ENCODE peak calls at places on chromosomes 16 and 17, in five cellular contexts. L is mammary epithelial cell, R is upper lobe of right lung, H is foreskin keratinocyte, G is psoas muscle. K is an unnamed sample.
A peak's percentile ranks its signal among the peaks of the same experiment; 100 is the strongest.

GRCh38 chr17:80544655-80545498 is at the start of gene RPTOR:
- DNase-seq in L (peak; percentile 80), H (peak; percentile 78), R (peak; percentile 94), G (peak; percentile 92), K (peak; percentile 77)

GRCh38 chr16:11032922-11033291 is 88.5 kb downstream of the CLEC16A start:
- DNase-seq in G (peak; percentile 57), R (no peak), H (peak; percentile 35), L (no peak), K (no peak)

GRCh38 chr16:11639925-11640899 is 28.0 kb upstream of the SNN start:
- DNase-seq in L (peak; percentile 95), G (peak; percentile 86), H (peak; percentile 96), R (peak; percentile 88), K (peak; percentile 97)

GRCh38 chr17:76171701-76172100 is 30.7 kb upstream of the FOXJ1 start:
- DNase-seq in R (no peak), L (no peak), G (no peak), H (no peak), K (no peak)

GRCh38 chr16:50474138-50474537 is 74.1 kb upstream of the NKD1 start:
- DNase-seq in R (no peak), G (no peak), H (no peak), L (peak; percentile 5), K (peak; percentile 6)

GRCh38 chr17:39553326-39553945 is 54.3 kb downstream of the NEUROD2 start:
- DNase-seq in H (peak; percentile 49), G (no peak), L (peak; percentile 65), R (no peak), K (peak; percentile 19)

GRCh38 chr16:86027366-86028126 is 128.6 kb downstream of the IRF8 start:
- DNase-seq in G (no peak), H (no peak), L (no peak), R (peak; percentile 22), K (no peak)

GRCh38 chr16:89971495-89972243 is 23.1 kb downstream of the DEF8 start:
- DNase-seq in R (peak; percentile 78), H (no peak), L (no peak), G (no peak), K (no peak)

GRCh38 chr17:38967290-38967738 is at the start of gene FBXO47:
- DNase-seq in G (peak; percentile 91), L (peak; percentile 82), R (peak; percentile 96), H (peak; percentile 81), K (peak; percentile 79)

GRCh38 chr17:41691031-41691777 is 2.5 kb downstream of the EIF1 start:
- DNase-seq in G (no peak), L (no peak), H (no peak), R (no peak), K (no peak)

GRCh38 chr17:2703181-2703580 is 8.4 kb downstream of the CLUH start:
- DNase-seq in G (no peak), L (no peak), H (no peak), R (peak; percentile 60), K (no peak)

GRCh38 chr16:75207831-75208230 is 870 bp upstream of the CTRB2 start:
- DNase-seq in L (no peak), R (no peak), H (no peak), G (no peak), K (no peak)

GRCh38 chr16:9050102-9050830 is 41.2 kb upstream of the HAPSTR1 start:
- DNase-seq in R (no peak), G (no peak), L (no peak), H (peak; percentile 24), K (no peak)

GRCh38 chr17:60102632-60103047 is 23.9 kb upstream of the HEATR6 start:
- DNase-seq in G (no peak), R (peak; percentile 73), H (peak; percentile 51), L (no peak), K (peak; percentile 63)

GRCh38 chr17:34758316-34758715 is 178.9 kb downstream of the TMEM132E start:
- DNase-seq in L (no peak), R (no peak), G (no peak), H (no peak), K (no peak)

GRCh38 chr17:38676706-38677504 is 2.1 kb upstream of the EPOP start:
- DNase-seq in H (peak; percentile 63), G (peak; percentile 80), R (peak; percentile 87), L (peak; percentile 64), K (peak; percentile 75)

GRCh38 chr16:75948886-75949285 is 222.6 kb upstream of the CPHXL start:
- DNase-seq in L (no peak), H (no peak), G (no peak), R (no peak), K (no peak)

GRCh38 chr17:82199496-82199895 is 13.1 kb downstream of the CCDC57 start:
- DNase-seq in H (no peak), L (no peak), R (no peak), G (no peak), K (no peak)

GRCh38 chr16:11258553-11259287 is 2.7 kb upstream of the SOCS1 start:
- DNase-seq in R (no peak), G (peak; percentile 60), H (no peak), L (no peak), K (no peak)

GRCh38 chr17:12229315-12229714 is 208.6 kb downstream of the MAP2K4 start:
- DNase-seq in L (no peak), R (no peak), H (no peak), G (no peak), K (no peak)

GRCh38 chr16:181668-182021 is 1.4 kb downstream of the HBQ1 start:
- DNase-seq in L (peak; percentile 22), R (no peak), H (peak; percentile 21), G (no peak), K (no peak)
- TF ChIP-seq CTCF in L (no peak), R (no peak), H (no peak), G (no peak), K (no peak)

GRCh38 chr16:84749072-84749471 is 49.3 kb downstream of the USP10 start:
- DNase-seq in R (no peak), L (no peak), H (no peak), G (no peak), K (no peak)
- TF ChIP-seq CTCF in R (no peak), L (no peak), H (peak; percentile 39), G (no peak), K (no peak)

DNA sequence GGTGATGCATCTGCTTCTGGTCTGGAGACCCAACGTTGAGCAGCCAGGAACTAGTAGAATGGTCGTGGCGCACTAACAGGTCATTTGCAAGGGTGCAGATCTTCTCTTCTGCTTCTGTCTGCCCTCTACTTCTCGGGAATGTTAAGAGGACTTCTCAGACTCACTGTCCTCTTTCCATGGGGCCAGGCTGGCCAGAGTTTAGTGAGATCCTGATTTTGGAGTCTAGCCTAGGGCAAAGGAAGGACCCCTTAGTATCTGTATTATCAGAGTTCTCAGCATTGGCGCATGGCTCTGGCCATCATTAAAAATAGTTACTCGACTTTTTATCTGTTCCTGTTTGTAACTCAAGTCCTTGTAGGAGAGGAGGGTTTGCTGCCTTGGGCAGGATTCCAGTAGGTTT is 13.9 kb downstream of the ANKS4B start:
- DNase-seq in L (no peak), R (no peak), H (no peak), G (no peak), K (no peak)
- TF ChIP-seq CTCF in L (no peak), R (no peak), H (no peak), G (no peak), K (no peak)

GRCh38 chr16:30802971-30803370 is 16.0 kb upstream of the ZNF629 start:
- DNase-seq in H (no peak), L (no peak), G (no peak), R (no peak), K (no peak)

GRCh38 chr16:30793508-30794069 is 6.6 kb upstream of the ZNF629 start:
- DNase-seq in L (no peak), R (no peak), H (no peak), G (no peak), K (no peak)

GRCh38 chr16:30794634-30795033 is 7.6 kb upstream of the ZNF629 start:
- DNase-seq in R (no peak), G (no peak), L (no peak), H (no peak), K (no peak)

DNA sequence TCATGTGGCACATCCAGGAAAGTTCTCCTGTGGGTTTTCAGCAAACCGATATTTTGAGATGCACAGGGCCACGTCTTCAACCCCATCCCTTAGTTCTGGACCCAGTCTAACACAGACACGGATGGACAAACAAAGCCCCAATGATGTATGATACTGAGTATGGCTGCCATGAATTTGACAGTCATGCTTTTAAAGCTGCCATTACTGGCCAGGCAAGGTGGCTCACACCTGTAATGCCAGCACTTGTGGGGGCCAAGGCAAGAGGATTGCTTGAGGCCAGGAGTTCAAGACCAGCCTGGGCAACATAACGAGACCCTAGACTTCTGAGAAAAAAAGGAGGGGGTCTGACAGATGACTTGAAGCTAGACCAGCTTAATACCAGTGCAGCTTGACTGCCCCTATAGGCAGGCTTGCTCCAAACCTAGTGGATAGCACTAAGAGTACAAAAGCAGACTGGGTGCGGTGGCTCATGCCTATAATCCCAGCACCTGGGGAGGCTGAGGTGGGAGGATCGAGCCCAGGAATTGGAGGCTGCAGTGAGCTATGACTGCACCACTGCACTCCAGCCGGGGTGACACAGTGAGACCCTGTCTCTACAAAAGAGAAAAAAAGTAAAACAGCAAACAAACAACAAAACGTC is 10.8 kb upstream of the ZNF629 start:
- DNase-seq in L (no peak), G (no peak), H (no peak), R (no peak), K (no peak)
- TF ChIP-seq CTCF in L (peak; percentile 11), G (no peak), H (peak; percentile 26), R (no peak), K (no peak)

GRCh38 chr17:32265896-32266388 is 310 bp downstream of the RHBDL3 start:
- DNase-seq in H (no peak), L (no peak), R (no peak), G (no peak), K (no peak)

GRCh38 chr17:32264823-32265191 is 825 bp upstream of the RHBDL3 start:
- DNase-seq in R (no peak), H (no peak), L (no peak), G (no peak), K (no peak)

GRCh38 chr17:32265192-32265895 is at the start of gene RHBDL3:
- DNase-seq in L (no peak), R (no peak), G (peak; percentile 53), H (no peak), K (no peak)

GRCh38 chr17:32261937-32262510 is 3.6 kb upstream of the RHBDL3 start:
- DNase-seq in R (no peak), G (no peak), L (no peak), H (no peak), K (no peak)

GRCh38 chr17:32264140-32264799 is 1.4 kb upstream of the RHBDL3 start:
- DNase-seq in H (no peak), R (no peak), L (no peak), G (no peak), K (no peak)
- TF ChIP-seq CTCF in H (peak; percentile 23), R (no peak), L (no peak), G (no peak), K (no peak)

DNA sequence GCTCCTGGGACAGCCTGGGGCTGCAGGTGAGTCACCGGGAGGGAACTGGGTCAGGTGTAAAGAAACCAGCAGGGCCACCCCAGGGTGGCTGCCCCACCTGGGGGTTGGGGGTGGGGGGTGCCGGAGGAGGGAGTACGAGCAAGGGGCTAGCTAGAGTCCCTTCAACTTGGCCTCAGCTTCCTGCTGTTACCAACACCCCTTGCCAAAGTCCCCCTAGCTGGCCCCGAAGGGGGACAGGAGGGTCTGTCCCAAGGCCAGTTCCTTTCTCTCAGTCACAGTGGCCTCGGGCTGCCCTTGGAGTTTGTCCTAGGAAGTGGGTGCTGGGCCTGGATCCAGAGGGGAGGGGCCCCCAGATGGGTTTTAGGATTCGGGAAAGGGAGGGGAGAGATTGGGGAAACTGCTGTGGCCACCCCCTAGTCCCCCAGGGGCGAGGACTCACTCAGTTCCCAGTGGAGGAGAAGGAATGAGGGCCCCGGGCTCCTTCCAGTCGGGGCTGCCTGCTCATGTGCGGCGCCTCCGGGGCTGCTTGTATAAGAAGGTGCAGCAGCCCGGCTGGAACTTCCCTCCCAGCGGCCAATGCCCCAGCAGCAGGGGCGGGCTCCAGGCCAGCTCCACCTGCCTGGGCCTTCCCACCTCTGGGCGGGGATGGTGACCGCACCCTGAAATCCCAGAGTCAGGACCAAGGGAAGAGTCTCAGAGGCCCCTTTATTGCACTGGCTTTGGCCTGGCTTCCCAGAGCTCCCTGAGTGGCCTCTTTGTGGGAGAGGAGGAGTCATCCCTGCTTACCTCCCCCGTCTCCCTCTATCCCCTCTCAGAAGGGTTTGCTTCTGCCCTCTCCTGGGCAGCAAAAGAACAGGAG is 7.3 kb downstream of the ARHGAP27 start:
- DNase-seq in R (peak; percentile 91), H (peak; percentile 94), G (no peak), L (peak; percentile 97), K (peak; percentile 94)
- TF ChIP-seq CTCF in R (peak; percentile 22), H (peak; percentile 74), G (no peak), L (peak; percentile 64), K (peak; percentile 69)

K was measured in bronchial epithelial cell.